ENCODE peak calls at places on chromosome 2, in ten cellular contexts. One of them, this sample, is unnamed.

GRCh38 chr2:106180602-106181001 is 13.5 kb downstream of the UXS1 start:
- DNase-seq in GM23338: no peak
- DNase-seq in stomach: no peak
- DNase-seq in psoas muscle: no peak
- DNase-seq in coronary artery: no peak
- DNase-seq in H9: no peak
- DNase-seq in Peyer's patch: no peak
- DNase-seq in cardiac muscle cell: no peak
- DNase-seq in WERI-Rb-1: no peak
- DNase-seq in upper lobe of right lung: no peak
- DNase-seq in this sample: no peak

GRCh38 chr2:120881981-120882788 is 146.5 kb downstream of the GLI2 start:
- DNase-seq in GM23338: no peak
- DNase-seq in stomach: no peak
- DNase-seq in psoas muscle: peak; percentile 51
- DNase-seq in coronary artery: no peak
- DNase-seq in H9: no peak
- DNase-seq in Peyer's patch: no peak
- DNase-seq in cardiac muscle cell: no peak
- DNase-seq in WERI-Rb-1: no peak
- DNase-seq in upper lobe of right lung: no peak
- DNase-seq in this sample: no peak

GRCh38 chr2:151339168-151339567 is 18.2 kb upstream of the TNFAIP6 start:
- DNase-seq in GM23338: peak; percentile 70
- DNase-seq in stomach: no peak
- DNase-seq in psoas muscle: no peak
- DNase-seq in coronary artery: no peak
- DNase-seq in H9: peak; percentile 36
- DNase-seq in Peyer's patch: no peak
- DNase-seq in cardiac muscle cell: peak; percentile 40
- DNase-seq in WERI-Rb-1: no peak
- DNase-seq in upper lobe of right lung: no peak
- DNase-seq in this sample: no peak

GRCh38 chr2:66869076-66869475 is 434.2 kb downstream of the MEIS1 start:
- DNase-seq in GM23338: no peak
- DNase-seq in stomach: no peak
- DNase-seq in psoas muscle: no peak
- DNase-seq in coronary artery: no peak
- DNase-seq in H9: no peak
- DNase-seq in Peyer's patch: no peak
- DNase-seq in cardiac muscle cell: peak; percentile 71
- DNase-seq in WERI-Rb-1: no peak
- DNase-seq in upper lobe of right lung: no peak
- DNase-seq in this sample: no peak

GRCh38 chr2:169452080-169452479 is 27.2 kb upstream of the BBS5 start:
- DNase-seq in GM23338: peak; percentile 69
- DNase-seq in stomach: no peak
- DNase-seq in psoas muscle: no peak
- DNase-seq in coronary artery: no peak
- DNase-seq in H9: no peak
- DNase-seq in Peyer's patch: no peak
- DNase-seq in cardiac muscle cell: peak; percentile 73
- DNase-seq in WERI-Rb-1: peak; percentile 29
- DNase-seq in upper lobe of right lung: no peak
- DNase-seq in this sample: no peak

GRCh38 chr2:162297925-162298552 is 20.4 kb downstream of the IFIH1 start:
- DNase-seq in GM23338: peak; percentile 88
- DNase-seq in stomach: peak; percentile 60
- DNase-seq in psoas muscle: no peak
- DNase-seq in coronary artery: no peak
- DNase-seq in H9: no peak
- DNase-seq in Peyer's patch: peak; percentile 72
- DNase-seq in cardiac muscle cell: peak; percentile 86
- DNase-seq in WERI-Rb-1: peak; percentile 61
- DNase-seq in upper lobe of right lung: no peak
- DNase-seq in this sample: no peak

GRCh38 chr2:15677141-15677911 is 85.7 kb downstream of the DDX1 start:
- DNase-seq in GM23338: no peak
- DNase-seq in stomach: no peak
- DNase-seq in psoas muscle: no peak
- DNase-seq in coronary artery: no peak
- DNase-seq in H9: no peak
- DNase-seq in Peyer's patch: no peak
- DNase-seq in cardiac muscle cell: peak; percentile 41
- DNase-seq in WERI-Rb-1: peak; percentile 75
- DNase-seq in upper lobe of right lung: no peak
- DNase-seq in this sample: no peak

GRCh38 chr2:127067620-127068350 is 39.2 kb downstream of the BIN1 start:
- DNase-seq in GM23338: peak; percentile 92
- DNase-seq in stomach: peak; percentile 88
- DNase-seq in psoas muscle: peak; percentile 85
- DNase-seq in coronary artery: no peak
- DNase-seq in H9: peak; percentile 87
- DNase-seq in Peyer's patch: peak; percentile 72
- DNase-seq in cardiac muscle cell: peak; percentile 73
- DNase-seq in WERI-Rb-1: peak; percentile 88
- DNase-seq in upper lobe of right lung: peak; percentile 89
- DNase-seq in this sample: no peak

GRCh38 chr2:41414486-41415230 is 633.2 kb upstream of the PKDCC start:
- DNase-seq in GM23338: peak; percentile 88
- DNase-seq in stomach: no peak
- DNase-seq in psoas muscle: no peak
- DNase-seq in coronary artery: no peak
- DNase-seq in H9: peak; percentile 43
- DNase-seq in Peyer's patch: no peak
- DNase-seq in cardiac muscle cell: peak; percentile 67
- DNase-seq in WERI-Rb-1: peak; percentile 53
- DNase-seq in upper lobe of right lung: no peak
- DNase-seq in this sample: no peak
- H3K27ac ChIP-seq in GM23338: no peak overlapping the region
- H3K27ac ChIP-seq in stomach: no peak overlapping the region
- H3K27ac ChIP-seq in psoas muscle: no peak overlapping the region
- H3K27ac ChIP-seq in coronary artery: no peak overlapping the region
- H3K27ac ChIP-seq in H9: no peak overlapping the region
- H3K27ac ChIP-seq in Peyer's patch: no peak overlapping the region
- H3K27ac ChIP-seq in cardiac muscle cell: no peak overlapping the region
- H3K27ac ChIP-seq in WERI-Rb-1: no peak overlapping the region
- H3K27ac ChIP-seq in upper lobe of right lung: no peak overlapping the region
- H3K27ac ChIP-seq in this sample: no peak overlapping the region

GRCh38 chr2:24082787-24083566 is 1.7 kb downstream of the TP53I3 start:
- DNase-seq in GM23338: no peak
- DNase-seq in stomach: no peak
- DNase-seq in psoas muscle: no peak
- DNase-seq in coronary artery: peak; percentile 62
- DNase-seq in H9: peak; percentile 14
- DNase-seq in Peyer's patch: no peak
- DNase-seq in cardiac muscle cell: no peak
- DNase-seq in WERI-Rb-1: no peak
- DNase-seq in upper lobe of right lung: no peak
- DNase-seq in this sample: no peak
- TF ChIP-seq CTCF in GM23338: no peak
- TF ChIP-seq CTCF in stomach: no peak
- TF ChIP-seq CTCF in psoas muscle: no peak
- TF ChIP-seq CTCF in coronary artery: no peak
- TF ChIP-seq CTCF in H9: no peak
- TF ChIP-seq CTCF in Peyer's patch: no peak
- TF ChIP-seq CTCF in cardiac muscle cell: no peak
- TF ChIP-seq CTCF in WERI-Rb-1: no peak
- TF ChIP-seq CTCF in upper lobe of right lung: no peak
- TF ChIP-seq CTCF in this sample: no peak

GRCh38 chr2:72765997-72766609 is 59.7 kb downstream of the EXOC6B start:
- DNase-seq in GM23338: peak; percentile 25
- DNase-seq in stomach: no peak
- DNase-seq in psoas muscle: no peak
- DNase-seq in coronary artery: no peak
- DNase-seq in H9: no peak
- DNase-seq in Peyer's patch: no peak
- DNase-seq in cardiac muscle cell: no peak
- DNase-seq in WERI-Rb-1: no peak
- DNase-seq in upper lobe of right lung: no peak
- DNase-seq in this sample: no peak
- H3K27ac ChIP-seq in GM23338: peak overlapping the region; percentile 5
- H3K27ac ChIP-seq in stomach: no peak overlapping the region
- H3K27ac ChIP-seq in psoas muscle: no peak overlapping the region
- H3K27ac ChIP-seq in coronary artery: no peak overlapping the region
- H3K27ac ChIP-seq in H9: no peak overlapping the region
- H3K27ac ChIP-seq in Peyer's patch: no peak overlapping the region
- H3K27ac ChIP-seq in cardiac muscle cell: no peak overlapping the region
- H3K27ac ChIP-seq in WERI-Rb-1: no peak overlapping the region
- H3K27ac ChIP-seq in upper lobe of right lung: no peak overlapping the region
- H3K27ac ChIP-seq in this sample: peak overlapping the region; percentile 89

GRCh38 chr2:72438364-72438763 is 290.7 kb upstream of the CYP26B1 start:
- DNase-seq in GM23338: no peak
- DNase-seq in stomach: no peak
- DNase-seq in psoas muscle: no peak
- DNase-seq in coronary artery: no peak
- DNase-seq in H9: no peak
- DNase-seq in Peyer's patch: no peak
- DNase-seq in cardiac muscle cell: peak; percentile 6
- DNase-seq in WERI-Rb-1: no peak
- DNase-seq in upper lobe of right lung: no peak
- DNase-seq in this sample: no peak

GRCh38 chr2:72439892-72440291 is 292.2 kb upstream of the CYP26B1 start:
- DNase-seq in GM23338: peak; percentile 11
- DNase-seq in stomach: no peak
- DNase-seq in psoas muscle: no peak
- DNase-seq in coronary artery: no peak
- DNase-seq in H9: no peak
- DNase-seq in Peyer's patch: no peak
- DNase-seq in cardiac muscle cell: no peak
- DNase-seq in WERI-Rb-1: no peak
- DNase-seq in upper lobe of right lung: no peak
- DNase-seq in this sample: no peak

DNA sequence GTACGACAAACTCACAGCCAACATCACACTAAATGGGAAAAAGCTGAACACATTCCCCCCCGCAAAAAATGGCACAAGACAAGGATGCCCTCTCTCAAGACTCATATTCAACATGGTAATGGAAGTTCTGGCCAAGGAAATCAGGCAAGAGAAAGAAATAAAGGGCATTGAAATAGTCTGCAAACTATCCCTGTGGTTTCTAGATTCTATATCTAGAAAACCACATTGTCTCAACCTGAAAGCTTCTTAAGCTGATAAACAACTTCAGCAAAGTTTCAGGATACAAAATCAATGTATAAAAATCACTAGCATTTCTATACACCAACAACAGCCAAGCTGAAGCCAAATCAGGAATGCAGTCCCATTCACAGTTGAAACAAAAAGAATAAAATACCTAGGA is 294.6 kb upstream of the CYP26B1 start:
- DNase-seq in GM23338: no peak
- DNase-seq in stomach: no peak
- DNase-seq in psoas muscle: no peak
- DNase-seq in coronary artery: no peak
- DNase-seq in H9: no peak
- DNase-seq in Peyer's patch: no peak
- DNase-seq in cardiac muscle cell: no peak
- DNase-seq in WERI-Rb-1: no peak
- DNase-seq in upper lobe of right lung: no peak
- DNase-seq in this sample: no peak
- TF ChIP-seq CTCF in GM23338: no peak
- TF ChIP-seq CTCF in stomach: no peak
- TF ChIP-seq CTCF in psoas muscle: no peak
- TF ChIP-seq CTCF in coronary artery: no peak
- TF ChIP-seq CTCF in H9: no peak
- TF ChIP-seq CTCF in Peyer's patch: no peak
- TF ChIP-seq CTCF in cardiac muscle cell: no peak
- TF ChIP-seq CTCF in WERI-Rb-1: no peak
- TF ChIP-seq CTCF in upper lobe of right lung: no peak
- TF ChIP-seq CTCF in this sample: no peak

DNA sequence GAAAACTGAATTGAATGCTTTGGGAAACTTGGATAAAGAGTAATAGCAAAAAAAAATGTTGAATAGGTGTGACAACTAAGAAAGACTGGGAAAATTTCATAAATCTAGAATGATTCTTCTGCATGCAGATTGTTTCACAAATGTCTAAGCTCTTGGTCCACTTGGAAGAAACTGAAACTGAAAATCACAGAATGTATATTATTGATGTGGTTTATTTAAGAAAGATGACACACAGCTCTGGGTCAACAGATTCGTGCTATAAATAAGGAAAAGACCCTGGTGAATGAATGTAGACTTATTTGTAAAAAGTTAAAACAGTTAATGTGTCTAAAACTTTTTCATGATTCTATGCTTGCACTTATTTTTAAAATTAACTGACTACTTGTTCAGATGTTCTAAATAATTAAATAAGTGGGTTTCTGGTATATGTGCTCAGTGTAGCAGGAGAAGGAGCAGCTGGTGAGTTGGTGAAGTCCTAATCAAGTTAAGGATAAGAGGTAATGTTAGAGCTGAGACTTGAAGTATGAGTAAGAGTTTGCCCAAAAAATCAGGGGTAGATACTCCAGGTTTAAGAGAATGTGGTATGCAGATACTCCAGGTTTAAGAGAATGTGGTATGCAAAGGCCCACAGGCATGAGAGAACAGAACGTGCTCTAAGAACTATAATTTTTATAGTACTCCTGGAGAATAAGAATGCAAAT is 24.5 kb downstream of the UGP2 start:
- DNase-seq in GM23338: no peak
- DNase-seq in stomach: no peak
- DNase-seq in psoas muscle: no peak
- DNase-seq in coronary artery: no peak
- DNase-seq in H9: no peak
- DNase-seq in Peyer's patch: no peak
- DNase-seq in cardiac muscle cell: no peak
- DNase-seq in WERI-Rb-1: no peak
- DNase-seq in upper lobe of right lung: no peak
- DNase-seq in this sample: no peak
- H3K27ac ChIP-seq in GM23338: peak overlapping the region; percentile 78
- H3K27ac ChIP-seq in stomach: no peak overlapping the region
- H3K27ac ChIP-seq in psoas muscle: peak overlapping the region; percentile 18
- H3K27ac ChIP-seq in coronary artery: no peak overlapping the region
- H3K27ac ChIP-seq in H9: no peak overlapping the region
- H3K27ac ChIP-seq in Peyer's patch: no peak overlapping the region
- H3K27ac ChIP-seq in cardiac muscle cell: peak overlapping the region; percentile 12
- H3K27ac ChIP-seq in WERI-Rb-1: no peak overlapping the region
- H3K27ac ChIP-seq in upper lobe of right lung: no peak overlapping the region
- H3K27ac ChIP-seq in this sample: peak overlapping the region; percentile 47